ENCODE peak calls at places on chromosomes 1 and 21, in ten cellular contexts. R, B, P, G, L, J, O, F, W and V are unnamed samples.

GRCh38 chr1:31671556-31672201 is 27.0 kb upstream of the PEF1 start:
- DNase-seq in O (no peak), G (no peak), B (no peak), P (no peak), W (no peak), J (no peak), R (no peak), L (no peak), F (no peak), V (no peak)

GRCh38 chr1:3192825-3193224 is 123.8 kb downstream of the PRDM16 start:
- DNase-seq in W (no peak), P (no peak), J (peak; percentile 43), B (no peak), F (no peak), O (no peak), G (no peak), L (no peak), R (no peak), V (no peak)

GRCh38 chr1:152347116-152347728 is 12.6 kb downstream of the FLG2 start:
- DNase-seq in P (no peak), G (peak; percentile 26), B (peak; percentile 17), J (peak; percentile 60), O (peak; percentile 41), L (peak; percentile 47), R (no peak), W (peak; percentile 3), F (peak; percentile 48), V (no peak)

GRCh38 chr1:19678493-19678892 is 13.8 kb downstream of the HTR6 start:
- DNase-seq in J (no peak), L (no peak), F (no peak), O (no peak), P (no peak), B (no peak), W (no peak), R (no peak), G (no peak), V (no peak)

GRCh38 chr1:236685917-236686814 is at the start of gene ACTN2:
- DNase-seq in L (no peak), B (no peak), J (no peak), O (peak; percentile 26), G (peak; percentile 5), P (no peak), F (peak; percentile 27), R (peak; percentile 80), W (no peak), V (peak; percentile 34)

GRCh38 chr1:41499591-41499990 is 15.1 kb upstream of the EDN2 start:
- DNase-seq in B (no peak), F (no peak), O (no peak), P (no peak), J (no peak), L (no peak), R (no peak), W (no peak), G (no peak), V (no peak)

GRCh38 chr1:32818804-32819541 is 1.5 kb downstream of the S100PBP start:
- DNase-seq in B (no peak), J (no peak), G (no peak), F (no peak), P (no peak), W (no peak), L (no peak), R (no peak), O (peak; percentile 22), V (no peak)

GRCh38 chr1:65177457-65177856 is 29.5 kb downstream of the AK4 start:
- DNase-seq in F (no peak), P (no peak), B (no peak), L (no peak), O (no peak), R (no peak), J (peak; percentile 60), W (no peak), G (peak; percentile 55), V (no peak)

GRCh38 chr1:45177452-45177851 is 29.0 kb downstream of the ZSWIM5 start:
- DNase-seq in F (no peak), J (peak; percentile 6), L (no peak), G (no peak), W (no peak), R (no peak), B (no peak), P (no peak), O (no peak), V (no peak)

GRCh38 chr1:159953866-159954515 is at the start of gene SLAMF9:
- DNase-seq in G (peak; percentile 28), B (no peak), P (no peak), J (peak; percentile 3), O (no peak), F (no peak), W (no peak), R (peak; percentile 68), L (no peak), V (no peak)

GRCh38 chr1:163084330-163084729 is 15.2 kb downstream of the RGS4 start:
- DNase-seq in J (no peak), W (no peak), F (no peak), L (no peak), O (no peak), R (no peak), B (no peak), P (no peak), G (peak; percentile 62), V (no peak)

GRCh38 chr1:48442864-48443619 is 29.0 kb downstream of the SPATA6 start:
- DNase-seq in B (no peak), P (no peak), R (no peak), J (no peak), O (no peak), W (no peak), F (peak; percentile 5), L (no peak), G (no peak), V (no peak)

GRCh38 chr1:204660509-204660908 is 25.0 kb downstream of the LRRN2 start:
- DNase-seq in G (peak; percentile 98), L (no peak), W (no peak), P (no peak), O (no peak), J (no peak), B (no peak), R (no peak), F (no peak), V (no peak)

GRCh38 chr1:161953256-161953920 is 70.3 kb downstream of the OLFML2B start:
- DNase-seq in L (no peak), R (no peak), P (no peak), O (no peak), F (no peak), B (no peak), W (no peak), J (no peak), G (no peak), V (no peak)

GRCh38 chr1:59718064-59718988 is 96.4 kb upstream of the HOOK1 start:
- DNase-seq in R (no peak), G (no peak), W (no peak), O (no peak), B (no peak), J (no peak), L (peak; percentile 14), F (no peak), P (no peak), V (no peak)

GRCh38 chr1:245575710-245576109 is 420.9 kb downstream of the KIF26B start:
- DNase-seq in B (no peak), F (no peak), P (no peak), J (no peak), L (no peak), O (no peak), G (peak; percentile 33), W (no peak), R (no peak), V (no peak)

GRCh38 chr21:14684071-14684470 is 138.0 kb upstream of the SAMSN1 start:
- DNase-seq in J (no peak), R (no peak), B (no peak), P (no peak), O (no peak), L (no peak), F (no peak), W (no peak), G (no peak), V (no peak)

GRCh38 chr21:40754466-40754865 is 92.5 kb downstream of the DSCAM start:
- DNase-seq in L (no peak), G (no peak), W (no peak), R (no peak), J (no peak), P (no peak), F (no peak), B (no peak), O (no peak), V (no peak)

GRCh38 chr1:88609051-88609450 is 75.0 kb upstream of the PKN2 start:
- DNase-seq in B (no peak), F (no peak), L (no peak), R (no peak), J (no peak), G (no peak), O (no peak), P (no peak), W (no peak), V (no peak)

GRCh38 chr1:164728719-164729118 is 169.7 kb downstream of the PBX1 start:
- DNase-seq in P (no peak), O (no peak), W (no peak), L (no peak), G (no peak), B (no peak), R (no peak), F (peak; percentile 7), J (no peak), V (no peak)

GRCh38 chr1:90305577-90305976 is 310.7 kb downstream of the ZNF326 start:
- DNase-seq in O (no peak), R (no peak), L (no peak), B (no peak), P (no peak), F (no peak), G (no peak), J (no peak), W (no peak), V (no peak)

GRCh38 chr1:204174958-204175357 is 8.8 kb upstream of the REN start:
- DNase-seq in B (no peak), J (no peak), O (no peak), W (no peak), G (no peak), P (no peak), L (no peak), F (no peak), R (no peak), V (no peak)

GRCh38 chr1:76144233-76144632 is 69.7 kb downstream of the ST6GALNAC3 start:
- DNase-seq in F (no peak), B (no peak), R (no peak), P (no peak), J (peak; percentile 2), O (no peak), W (no peak), L (no peak), G (peak; percentile 30), V (no peak)

GRCh38 chr1:186974774-186975181 is 146.0 kb downstream of the PLA2G4A start:
- DNase-seq in P (no peak), B (peak; percentile 99), L (no peak), F (no peak), R (no peak), O (no peak), G (peak; percentile 97), W (peak; percentile 88), J (peak; percentile 87), V (no peak)

GRCh38 chr1:79105499-79105898 is 99.0 kb upstream of the ADGRL4 start:
- DNase-seq in B (no peak), F (no peak), G (no peak), L (no peak), O (no peak), R (no peak), J (peak; percentile 15), P (no peak), W (no peak), V (no peak)

GRCh38 chr1:20574686-20575543 is 14.0 kb upstream of the CDA start:
- DNase-seq in J (peak; percentile 68), L (peak; percentile 45), R (no peak), G (peak; percentile 66), W (peak; percentile 44), P (no peak), O (peak; percentile 49), B (no peak), F (peak; percentile 12), V (no peak)

GRCh38 chr21:42261832-42262200 is 42.9 kb downstream of the ABCG1 start:
- DNase-seq in F (no peak), O (no peak), B (no peak), W (no peak), P (no peak), L (no peak), G (no peak), J (no peak), R (no peak), V (no peak)

GRCh38 chr1:58358311-58358710 is 188.2 kb downstream of the OMA1 start:
- DNase-seq in F (peak; percentile 47), B (peak; percentile 40), J (peak; percentile 0), O (no peak), L (peak; percentile 11), W (no peak), P (no peak), G (peak; percentile 30), R (no peak), V (no peak)